ENCODE peak calls at places on chromosomes 12 and 14, in seven cellular contexts. V, N, D, U, S, X and C are unnamed samples.

GRCh38 chr14:96574633-96575191 is 72.5 kb downstream of the PAPOLA start:
- DNase-seq in D (no peak), N (no peak), X (no peak), S (no peak), V (peak; percentile 78), U (peak; percentile 30), C (no peak)

GRCh38 chr12:122023339-122024131 is 1.9 kb downstream of the BCL7A start:
- DNase-seq in U (peak; percentile 70), S (peak; percentile 91), X (peak; percentile 42), D (peak; percentile 73), V (peak; percentile 70), N (no peak), C (peak; percentile 82)

GRCh38 chr14:95510804-95511203 is 5.6 kb downstream of the SYNE3 start:
- DNase-seq in V (no peak), X (no peak), N (no peak), D (no peak), U (no peak), S (no peak), C (no peak)

GRCh38 chr12:4775936-4776335 is 55.7 kb downstream of the GALNT8 start:
- DNase-seq in X (no peak), N (no peak), S (no peak), V (no peak), D (no peak), U (no peak), C (no peak)

GRCh38 chr12:1888923-1889322 is 29.5 kb downstream of the CACNA2D4 start:
- DNase-seq in X (no peak), V (no peak), D (no peak), N (no peak), S (no peak), U (no peak), C (no peak)

GRCh38 chr12:6200266-6201198 is at the start of gene CD9:
- DNase-seq in N (no peak), U (peak; percentile 81), S (peak; percentile 71), V (no peak), X (peak; percentile 46), D (peak; percentile 45), C (peak; percentile 87)

GRCh38 chr12:21296751-21297406 is 37.8 kb downstream of the SLCO1A2 start:
- DNase-seq in N (no peak), U (no peak), X (no peak), D (no peak), S (no peak), V (peak; percentile 25), C (no peak)

GRCh38 chr12:19158909-19159308 is 29.4 kb downstream of the PLEKHA5 start:
- DNase-seq in S (no peak), V (peak; percentile 69), X (no peak), D (no peak), N (no peak), U (no peak), C (no peak)

DNA sequence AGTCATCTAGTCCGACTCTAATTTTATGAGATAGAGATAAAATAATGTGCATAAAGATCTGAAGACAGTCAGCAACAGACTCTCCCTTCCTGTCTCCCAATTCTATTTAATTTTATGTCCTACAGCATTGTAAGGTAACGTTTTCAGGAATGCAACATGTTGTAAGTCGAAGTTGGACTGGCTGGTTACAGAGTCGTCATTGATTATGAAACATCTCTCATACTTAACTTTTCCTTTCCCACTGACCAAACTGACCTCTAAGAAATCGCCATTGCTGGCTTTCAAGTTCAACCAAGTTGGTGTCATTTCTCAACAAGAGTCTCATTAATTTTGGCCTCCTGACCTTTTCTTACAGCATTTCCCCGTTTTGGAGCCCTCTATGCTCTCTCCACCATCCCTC is 4.9 kb upstream of the RIC8B start:
- DNase-seq in U (no peak), S (no peak), X (no peak), N (no peak), D (no peak), V (peak; percentile 43), C (no peak)
- H3K4me3 ChIP-seq in U (no peak overlapping the region), S (no peak overlapping the region), X (no peak overlapping the region), N (no peak overlapping the region), D (no peak overlapping the region), V (no peak overlapping the region), C (no peak overlapping the region)

DNA sequence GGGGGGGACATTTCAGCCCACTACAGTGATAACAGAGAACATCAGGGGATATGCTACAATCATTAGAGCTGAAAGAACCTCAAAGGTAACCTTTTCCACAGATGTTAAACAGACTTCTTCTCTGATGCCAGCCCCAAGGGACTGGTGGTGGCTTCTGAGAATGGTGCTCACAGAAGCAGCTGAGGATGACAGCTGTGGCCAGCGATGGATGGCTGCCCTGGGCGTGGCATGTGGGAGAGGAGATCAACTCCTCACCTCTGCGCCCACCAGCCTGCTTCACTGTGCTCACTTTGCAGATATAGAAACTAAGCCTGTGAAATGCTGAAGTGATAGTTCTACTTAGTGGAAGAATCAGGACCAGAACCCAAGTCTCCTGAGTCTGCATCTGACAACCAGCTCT is 33.0 kb downstream of the FOXN3 start:
- DNase-seq in V (no peak), N (no peak), U (no peak), S (no peak), X (no peak), D (no peak), C (no peak)
- H3K27ac ChIP-seq in V (no peak overlapping the region), N (no peak overlapping the region), U (no peak overlapping the region), S (no peak overlapping the region), X (no peak overlapping the region), D (no peak overlapping the region), C (no peak overlapping the region)

GRCh38 chr14:50875359-50876090 is 3.7 kb downstream of the ABHD12B start:
- DNase-seq in X (no peak), U (no peak), N (peak; percentile 36), V (no peak), S (no peak), D (no peak), C (no peak)
- H3K4me3 ChIP-seq in X (no peak overlapping the region), U (no peak overlapping the region), N (no peak overlapping the region), V (no peak overlapping the region), S (no peak overlapping the region), D (no peak overlapping the region), C (no peak overlapping the region)

DNA sequence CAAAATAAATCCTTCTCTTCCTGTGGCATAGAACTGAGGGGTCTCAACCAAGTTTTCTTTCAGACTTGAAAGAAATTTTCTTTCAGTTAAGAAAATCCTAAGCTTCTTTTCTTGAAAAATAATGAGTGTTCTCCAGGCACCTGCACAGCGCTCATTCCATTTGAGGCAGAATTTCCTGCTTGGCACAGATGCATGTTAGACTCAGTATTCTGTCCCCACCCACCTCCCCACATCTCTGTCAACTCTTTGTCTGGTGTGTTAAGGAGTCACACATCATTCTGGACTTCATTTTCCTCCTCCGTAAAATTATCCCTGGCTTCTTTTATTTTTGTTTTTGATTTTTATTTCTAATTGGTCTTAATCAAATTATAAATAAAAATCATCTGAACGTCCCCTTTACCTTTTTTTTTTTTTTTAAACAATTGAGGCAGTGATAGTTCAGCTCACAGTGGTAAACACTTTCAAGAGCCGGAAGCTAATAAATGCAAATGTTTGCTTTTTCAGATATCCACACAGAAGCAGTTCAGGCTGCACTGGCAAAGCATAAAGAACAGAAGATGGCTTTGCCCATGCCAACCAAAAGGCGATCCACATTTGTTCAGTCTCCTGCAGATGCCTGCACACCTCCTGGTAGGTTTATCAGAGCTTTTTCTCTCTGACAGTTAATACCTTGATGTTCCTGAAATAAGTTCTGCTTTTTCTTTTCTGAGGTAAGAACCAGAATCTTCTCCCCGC is 104.0 kb upstream of the ATF1 start:
- DNase-seq in U (no peak), V (no peak), D (no peak), N (no peak), X (no peak), S (no peak), C (no peak)
- H3K27ac ChIP-seq in U (no peak overlapping the region), V (peak overlapping the region; percentile 2), D (no peak overlapping the region), N (no peak overlapping the region), X (no peak overlapping the region), S (no peak overlapping the region), C (no peak overlapping the region)